ENCODE peak calls at places on chromosome 18, in nine cellular contexts. C, M, S, T, J, R, Z, N and Y are unnamed samples.

GRCh38 chr18:79548077-79548450 is 131.5 kb upstream of the CTDP1 start:
- DNase-seq in C (no peak), M (no peak), S (no peak), T (no peak), J (no peak), R (no peak), Z (no peak), N (no peak), Y (no peak)

GRCh38 chr18:70288171-70288850 is 534 bp upstream of the SOCS6 start:
- DNase-seq in C (peak), M (no peak), S (peak), T (no peak), J (no peak), R (peak), Z (peak), N (no peak), Y (no peak)

GRCh38 chr18:6219116-6219717 is 195.5 kb downstream of the L3MBTL4 start:
- DNase-seq in C (peak), M (no peak), S (no peak), T (peak), J (no peak), R (peak), Z (no peak), N (no peak), Y (no peak)

GRCh38 chr18:77995593-77995992 is 745.9 kb downstream of the GALR1 start:
- DNase-seq in C (no peak), M (no peak), S (no peak), T (no peak), J (no peak), R (no peak), Z (no peak), N (no peak), Y (no peak)

GRCh38 chr18:44723366-44723765 is 42.7 kb downstream of the SETBP1 start:
- DNase-seq in C (no peak), M (no peak), S (no peak), T (peak), J (no peak), R (no peak), Z (no peak), N (no peak), Y (no peak)

GRCh38 chr18:31489311-31489710 is 8.7 kb upstream of the DSG2 start:
- DNase-seq in C (no peak), M (no peak), S (no peak), T (no peak), J (no peak), R (no peak), Z (peak), N (no peak), Y (no peak)

GRCh38 chr18:40293311-40293710 is 1661.7 kb upstream of the PIK3C3 start:
- DNase-seq in C (no peak), M (no peak), S (no peak), T (no peak), J (no peak), R (peak), Z (peak), N (no peak), Y (no peak)

GRCh38 chr18:676747-677544 is 19.5 kb downstream of the TYMS start:
- DNase-seq in C (no peak), M (no peak), S (no peak), T (peak), J (no peak), R (no peak), Z (no peak), N (no peak), Y (no peak)

GRCh38 chr18:12113999-12114646 is 20.5 kb downstream of the ANKRD62 start:
- DNase-seq in C (no peak), M (no peak), S (no peak), T (no peak), J (no peak), R (no peak), Z (peak), N (no peak), Y (no peak)

GRCh38 chr18:75223687-75224347 is 13.2 kb downstream of the TSHZ1 start:
- DNase-seq in C (peak), M (no peak), S (peak), T (no peak), J (no peak), R (no peak), Z (no peak), N (no peak), Y (no peak)

GRCh38 chr18:67242001-67242400 is 274.5 kb downstream of the DSEL start:
- DNase-seq in C (no peak), M (no peak), S (no peak), T (no peak), J (no peak), R (no peak), Z (no peak), N (no peak), Y (no peak)

GRCh38 chr18:78108587-78108986 is 858.9 kb downstream of the GALR1 start:
- DNase-seq in C (no peak), M (no peak), S (no peak), T (no peak), J (no peak), R (no peak), Z (no peak), N (no peak), Y (no peak)

GRCh38 chr18:47898055-47898454 is 32.4 kb downstream of the SMAD2 start:
- DNase-seq in C (no peak), M (no peak), S (no peak), T (no peak), J (no peak), R (peak), Z (no peak), N (no peak), Y (no peak)

GRCh38 chr18:50183556-50183955 is 11.4 kb downstream of the MYO5B start:
- DNase-seq in C (no peak), M (no peak), S (no peak), T (peak), J (no peak), R (no peak), Z (peak), N (no peak), Y (no peak)

GRCh38 chr18:74595425-74595824 is 2.2 kb upstream of the ZNF407 start:
- DNase-seq in C (no peak), M (no peak), S (no peak), T (peak), J (no peak), R (no peak), Z (no peak), N (no peak), Y (no peak)

GRCh38 chr18:12015697-12016062 is 34.4 kb downstream of the IMPA2 start:
- DNase-seq in C (no peak), M (no peak), S (no peak), T (no peak), J (no peak), R (no peak), Z (peak), N (no peak), Y (peak)

GRCh38 chr18:64017870-64018269 is 48.0 kb downstream of the SERPINB8 start:
- DNase-seq in C (no peak), M (no peak), S (no peak), T (peak), J (no peak), R (peak), Z (peak), N (no peak), Y (no peak)

GRCh38 chr18:25062720-25063119 is 289.2 kb downstream of the ZNF521 start:
- DNase-seq in C (no peak), M (no peak), S (no peak), T (no peak), J (no peak), R (no peak), Z (peak), N (no peak), Y (no peak)

GRCh38 chr18:11666176-11666575 is 22.9 kb upstream of the GNAL start:
- DNase-seq in C (no peak), M (no peak), S (no peak), T (no peak), J (no peak), R (no peak), Z (no peak), N (no peak), Y (no peak)

GRCh38 chr18:8635087-8635486 is 25.9 kb downstream of the RAB12 start:
- DNase-seq in C (no peak), M (no peak), S (no peak), T (no peak), J (no peak), R (no peak), Z (no peak), N (no peak), Y (no peak)

GRCh38 chr18:22024924-22025323 is 144.5 kb upstream of the GATA6 start:
- DNase-seq in C (no peak), M (no peak), S (no peak), T (no peak), J (no peak), R (no peak), Z (no peak), N (no peak), Y (no peak)

GRCh38 chr18:77858331-77858730 is 608.7 kb downstream of the GALR1 start:
- DNase-seq in C (no peak), M (no peak), S (peak), T (no peak), J (no peak), R (peak), Z (no peak), N (no peak), Y (no peak)

GRCh38 chr18:21820035-21820810 is 79.6 kb downstream of the MIB1 start:
- DNase-seq in C (peak), M (no peak), S (no peak), T (peak), J (no peak), R (no peak), Z (peak), N (no peak), Y (no peak)

GRCh38 chr18:47558110-47558750 is 306.8 kb upstream of the SKOR2 start:
- DNase-seq in C (no peak), M (no peak), S (no peak), T (peak), J (no peak), R (no peak), Z (no peak), N (no peak), Y (no peak)

GRCh38 chr18:58394607-58395425 is 234.1 kb downstream of the ALPK2 start:
- DNase-seq in C (no peak), M (no peak), S (no peak), T (no peak), J (no peak), R (no peak), Z (peak), N (no peak), Y (no peak)

GRCh38 chr18:78890388-78890787 is 89.2 kb upstream of the SALL3 start:
- DNase-seq in C (no peak), M (no peak), S (no peak), T (no peak), J (no peak), R (no peak), Z (no peak), N (no peak), Y (no peak)

GRCh38 chr18:25736516-25736915 is 353.9 kb downstream of the SS18 start:
- DNase-seq in C (no peak), M (no peak), S (no peak), T (no peak), J (no peak), R (no peak), Z (no peak), N (no peak), Y (no peak)

GRCh38 chr18:44579028-44579692 is 101.5 kb upstream of the SETBP1 start:
- DNase-seq in C (peak), M (no peak), S (no peak), T (peak), J (no peak), R (peak), Z (peak), N (no peak), Y (no peak)

GRCh38 chr18:13386891-13387801 is 168.6 kb downstream of the LDLRAD4 start:
- DNase-seq in C (no peak), M (no peak), S (no peak), T (no peak), J (no peak), R (no peak), Z (no peak), N (no peak), Y (no peak)

GRCh38 chr18:28365406-28365805 is 188.5 kb upstream of the CDH2 start:
- DNase-seq in C (no peak), M (no peak), S (no peak), T (no peak), J (no peak), R (peak), Z (peak), N (no peak), Y (no peak)

GRCh38 chr18:70299393-70299792 is 10.5 kb downstream of the SOCS6 start:
- DNase-seq in C (no peak), M (no peak), S (no peak), T (no peak), J (no peak), R (no peak), Z (no peak), N (no peak), Y (no peak)